ENCODE peak calls at places on chromosomes 6 and 20, in five cellular contexts. Q is fibroblast of mammary gland, Y is BE2C, B is cardiac fibroblast, V is keratinocyte. S is an unnamed sample.

GRCh38 chr6:42383421-42384208 is 68.1 kb downstream of the TRERF1 start:
- DNase-seq in Q (no peak), Y (no peak), B (no peak), V (no peak), S (no peak)

GRCh38 chr20:45313943-45314342 is 5.8 kb upstream of the MATN4 start:
- DNase-seq in Q (no peak), Y (no peak), B (no peak), V (no peak), S (no peak)

GRCh38 chr20:41871063-41871462 is 252.9 kb upstream of the CHD6 start:
- DNase-seq in Q (no peak), Y (no peak), B (no peak), V (no peak), S (no peak)

GRCh38 chr6:31752739-31753319 is 9.6 kb upstream of the SAPCD1 start:
- DNase-seq in Q (peak; percentile 91), Y (no peak), B (peak; percentile 91), V (no peak), S (peak; percentile 63)

GRCh38 chr20:21101453-21102251 is 4.5 kb downstream of the LINC00237 start:
- DNase-seq in Q (no peak), Y (peak; percentile 39), B (no peak), V (no peak), S (no peak)

GRCh38 chr6:111533087-111533784 is 50.2 kb upstream of the REV3L start:
- DNase-seq in Q (no peak), Y (peak; percentile 35), B (no peak), V (no peak), S (no peak)

GRCh38 chr6:2733324-2733723 is 17.4 kb downstream of the MYLK4 start:
- DNase-seq in Q (peak; percentile 63), Y (no peak), B (peak; percentile 82), V (no peak), S (no peak)

GRCh38 chr20:931401-931800 is 15.3 kb upstream of the ANGPT4 start:
- DNase-seq in Q (peak; percentile 28), Y (no peak), B (peak; percentile 11), V (no peak), S (no peak)

GRCh38 chr6:96721227-96721626 is 116.0 kb downstream of the GPR63 start:
- DNase-seq in Q (peak; percentile 3), Y (no peak), B (no peak), V (no peak), S (no peak)

GRCh38 chr6:74931567-74931966 is 274.3 kb downstream of the COL12A1 start:
- DNase-seq in Q (peak; percentile 79), Y (no peak), B (peak; percentile 82), V (no peak), S (peak; percentile 73)

GRCh38 chr20:32390999-32391398 is 32.9 kb downstream of the ASXL1 start:
- DNase-seq in Q (no peak), Y (no peak), B (peak; percentile 12), V (no peak), S (peak; percentile 19)

GRCh38 chr20:36070451-36070850 is 84.1 kb upstream of the EPB41L1 start:
- DNase-seq in Q (no peak), Y (no peak), B (no peak), V (no peak), S (no peak)

GRCh38 chr20:36435799-36436541 is 105.3 kb upstream of the MYL9 start:
- DNase-seq in Q (peak; percentile 56), Y (peak; percentile 70), B (peak; percentile 61), V (peak; percentile 49), S (peak; percentile 52)

GRCh38 chr20:32435449-32436107 is 77.4 kb downstream of the ASXL1 start:
- DNase-seq in Q (no peak), Y (no peak), B (no peak), V (no peak), S (no peak)

DNA sequence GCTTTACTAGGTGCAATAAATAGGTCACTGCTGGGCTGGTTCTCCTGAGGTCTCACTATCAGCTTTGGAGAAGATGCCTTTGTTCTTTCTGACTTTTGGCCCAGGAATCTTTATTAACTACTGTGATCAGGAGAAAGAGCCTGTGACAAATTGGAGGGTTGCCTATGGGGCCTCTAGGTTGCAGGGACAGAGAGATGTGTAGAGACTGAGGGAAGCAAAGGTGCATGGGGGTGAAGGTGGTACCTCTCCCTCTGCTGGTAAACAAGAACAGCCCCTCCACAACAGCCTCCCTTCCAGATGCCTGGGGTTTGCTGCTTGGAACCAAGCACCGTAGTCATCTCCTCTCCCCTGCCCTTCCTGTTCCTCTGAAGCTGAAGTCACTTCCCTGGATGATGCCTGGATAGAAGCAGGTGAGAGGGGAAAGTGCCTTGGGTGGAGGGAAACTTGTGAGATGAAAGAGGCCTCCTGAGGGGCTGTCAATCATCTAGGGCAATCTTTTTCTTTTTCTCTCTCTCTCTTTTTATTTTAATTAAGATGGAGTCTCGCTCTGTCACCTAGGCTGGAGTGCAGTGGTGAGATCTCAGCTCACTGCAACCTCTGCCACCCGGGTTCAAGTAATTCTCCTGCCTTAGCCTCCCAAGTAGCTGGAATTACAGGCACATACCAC is 57.4 kb upstream of the DUSP22 start:
- DNase-seq in Q (no peak), Y (no peak), B (no peak), V (no peak), S (no peak)
- TF ChIP-seq CTCF in Q (no peak), Y (no peak), B (no peak), V (no peak), S (no peak)

GRCh38 chr6:21001736-21002135 is 467.5 kb downstream of the CDKAL1 start:
- DNase-seq in Q (peak; percentile 21), Y (no peak), B (peak; percentile 23), V (no peak), S (peak; percentile 23)

GRCh38 chr6:21003780-21004541 is 469.7 kb downstream of the CDKAL1 start:
- DNase-seq in Q (peak; percentile 88), Y (peak; percentile 40), B (peak; percentile 83), V (no peak), S (peak; percentile 86)

GRCh38 chr6:21000391-21000801 is 466.1 kb downstream of the CDKAL1 start:
- DNase-seq in Q (no peak), Y (no peak), B (no peak), V (no peak), S (peak; percentile 24)

DNA sequence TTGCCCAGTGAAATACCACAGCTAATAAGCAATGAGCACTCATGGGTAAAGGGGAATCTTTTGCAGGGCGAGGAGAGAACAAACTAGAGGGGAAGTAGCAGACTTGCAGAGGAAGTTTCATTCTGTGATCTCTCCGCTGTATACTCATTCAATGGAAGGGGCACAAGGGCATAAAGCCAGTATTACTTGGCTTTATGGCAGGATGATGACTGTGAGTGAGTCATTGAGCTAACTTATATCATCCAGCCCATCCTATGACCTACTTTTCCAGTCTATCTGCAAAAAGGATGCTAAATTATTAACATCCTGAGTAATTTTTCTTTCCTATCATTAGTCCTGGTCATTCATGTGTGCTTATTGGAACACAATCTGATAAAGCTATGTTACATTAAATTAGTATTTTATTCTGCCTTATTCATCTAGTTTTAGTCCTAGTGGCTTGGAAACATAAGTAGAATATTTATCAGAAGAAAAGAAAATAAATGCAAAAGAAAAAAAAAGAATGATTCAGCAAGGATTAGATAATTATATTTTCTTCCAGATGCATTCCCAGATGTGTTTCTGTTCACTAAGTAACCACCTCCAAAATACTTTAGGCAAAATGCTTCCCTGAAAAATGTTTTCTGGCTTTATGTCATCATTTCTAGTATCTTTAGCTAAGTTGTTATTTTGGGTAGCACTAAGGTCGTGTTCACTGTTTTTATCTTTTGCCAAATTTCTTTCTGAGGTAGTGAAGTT is 471.7 kb downstream of the CDKAL1 start:
- DNase-seq in Q (peak; percentile 97), Y (peak; percentile 45), B (peak; percentile 93), V (peak; percentile 79), S (peak; percentile 85)
- H3K4me3 ChIP-seq in Q (no peak overlapping the region), Y (peak overlapping the region; percentile 19), B (no peak overlapping the region), V (no peak overlapping the region), S (no peak overlapping the region)

GRCh38 chr6:88599561-88599960 is 363.9 kb downstream of the RNGTT start:
- DNase-seq in Q (no peak), Y (no peak), B (no peak), V (no peak), S (no peak)
- TF ChIP-seq CTCF in Q (no peak), Y (no peak), B (no peak), V (peak; percentile 22), S (no peak)

GRCh38 chr6:135974416-135974815 is 122.9 kb downstream of the PDE7B start:
- DNase-seq in Q (no peak), Y (no peak), B (no peak), V (no peak), S (peak; percentile 15)
- H3K4me3 ChIP-seq in Q (no peak overlapping the region), Y (no peak overlapping the region), B (no peak overlapping the region), V (no peak overlapping the region), S (no peak overlapping the region)

GRCh38 chr6:35048631-35049083 is 92.5 kb downstream of the TCP11 start:
- DNase-seq in Q (peak; percentile 85), Y (no peak), B (peak; percentile 21), V (no peak), S (peak; percentile 68)
- TF ChIP-seq CTCF in Q (peak; percentile 21), Y (no peak), B (peak; percentile 11), V (no peak), S (peak; percentile 47)

GRCh38 chr20:13873814-13874213 is 89.0 kb downstream of the NDUFAF5 start:
- DNase-seq in Q (no peak), Y (no peak), B (no peak), V (no peak), S (no peak)
- H3K4me3 ChIP-seq in Q (no peak overlapping the region), Y (no peak overlapping the region), B (no peak overlapping the region), V (no peak overlapping the region), S (no peak overlapping the region)

GRCh38 chr6:73134588-73134987 is 90.7 kb downstream of the KHDC1L start:
- DNase-seq in Q (peak; percentile 28), Y (peak; percentile 77), B (peak; percentile 67), V (no peak), S (peak; percentile 18)
- TF ChIP-seq CTCF in Q (peak; percentile 46), Y (peak; percentile 65), B (peak; percentile 71), V (peak; percentile 55), S (peak; percentile 36)

GRCh38 chr6:44221291-44221960 is 2.0 kb upstream of the SLC29A1 start:
- DNase-seq in Q (peak; percentile 76), Y (peak; percentile 96), B (peak; percentile 84), V (no peak), S (peak; percentile 87)

GRCh38 chr6:44222987-44223470 is 366 bp upstream of the SLC29A1 start:
- DNase-seq in Q (no peak), Y (no peak), B (no peak), V (no peak), S (no peak)

GRCh38 chr6:44220913-44221290 is 2.5 kb upstream of the SLC29A1 start:
- DNase-seq in Q (no peak), Y (no peak), B (no peak), V (no peak), S (no peak)

GRCh38 chr6:44222486-44222986 is 859 bp upstream of the SLC29A1 start:
- DNase-seq in Q (no peak), Y (no peak), B (no peak), V (no peak), S (no peak)

DNA sequence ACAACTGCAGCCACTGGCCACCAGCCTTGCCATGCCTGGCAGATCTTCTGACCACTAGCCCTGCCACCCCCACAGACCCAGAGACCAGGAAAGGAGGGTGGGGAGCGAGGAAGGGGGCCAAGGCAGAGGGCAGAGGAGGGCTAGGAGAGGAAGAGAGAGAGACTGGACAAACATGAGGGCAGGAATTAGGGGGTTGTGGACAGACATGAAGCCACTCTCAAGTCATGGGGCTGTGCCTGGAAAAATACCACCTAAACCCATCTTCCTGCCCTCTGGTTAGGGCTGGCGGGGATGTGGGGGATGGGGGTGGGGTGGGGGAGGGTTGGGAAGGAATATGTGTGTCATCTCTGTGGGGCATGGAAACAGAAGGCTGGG is 1.4 kb upstream of the SLC29A1 start:
- DNase-seq in Q (no peak), Y (no peak), B (no peak), V (no peak), S (no peak)
- H3K4me3 ChIP-seq in Q (no peak overlapping the region), Y (peak overlapping the region; percentile 15), B (no peak overlapping the region), V (no peak overlapping the region), S (no peak overlapping the region)